ENCODE peak calls at places on chromosomes 4 and X, in seven cellular contexts. One of them, this sample, is unnamed.

GRCh38 chrX:97704474-97704873 is 820.8 kb downstream of the RPA4 start:
- DNase-seq in SK-N-MC: no peak
- DNase-seq in stimulated activated CD4-positive, alpha-beta T cell treated with anti-CD3 and anti-CD28 coated beads, Interleukin-12 subunit alpha, Interleukin-12 subunit beta, amount 100 ng/mL, for 48 hours: no peak
- DNase-seq in AG09309: no peak
- DNase-seq in adrenal gland: no peak
- DNase-seq in head of caudate nucleus: no peak
- DNase-seq in activated T-helper 1 cell treated with Interleukin-2 at 50 U/mL for 16 hours: no peak
- DNase-seq in this sample: no peak

GRCh38 chr4:156442961-156443360 is 489.3 kb upstream of the CTSO start:
- DNase-seq in adrenal gland: no peak
- DNase-seq in stimulated activated CD4-positive, alpha-beta T cell treated with anti-CD3 and anti-CD28 coated beads, Interleukin-12 subunit alpha, Interleukin-12 subunit beta, amount 100 ng/mL, for 48 hours: no peak
- DNase-seq in SK-N-MC: no peak
- DNase-seq in AG09309: no peak
- DNase-seq in head of caudate nucleus: no peak
- DNase-seq in activated T-helper 1 cell treated with Interleukin-2 at 50 U/mL for 16 hours: no peak
- DNase-seq in this sample: no peak

GRCh38 chrX:46849933-46850332 is 13.1 kb downstream of the RP2 start:
- DNase-seq in head of caudate nucleus: no peak
- DNase-seq in SK-N-MC: no peak
- DNase-seq in stimulated activated CD4-positive, alpha-beta T cell treated with anti-CD3 and anti-CD28 coated beads, Interleukin-12 subunit alpha, Interleukin-12 subunit beta, amount 100 ng/mL, for 48 hours: no peak
- DNase-seq in adrenal gland: no peak
- DNase-seq in activated T-helper 1 cell treated with Interleukin-2 at 50 U/mL for 16 hours: no peak
- DNase-seq in AG09309: no peak
- DNase-seq in this sample: no peak

GRCh38 chr4:190017357-190018200 is 9.5 kb downstream of the FRG2 start:
- DNase-seq in activated T-helper 1 cell treated with Interleukin-2 at 50 U/mL for 16 hours: no peak
- DNase-seq in adrenal gland: no peak
- DNase-seq in stimulated activated CD4-positive, alpha-beta T cell treated with anti-CD3 and anti-CD28 coated beads, Interleukin-12 subunit alpha, Interleukin-12 subunit beta, amount 100 ng/mL, for 48 hours: no peak
- DNase-seq in AG09309: no peak
- DNase-seq in SK-N-MC: no peak
- DNase-seq in head of caudate nucleus: no peak
- DNase-seq in this sample: peak

GRCh38 chrX:44470816-44471215 is 71.8 kb downstream of the FUNDC1 start:
- DNase-seq in head of caudate nucleus: no peak
- DNase-seq in AG09309: no peak
- DNase-seq in SK-N-MC: no peak
- DNase-seq in adrenal gland: no peak
- DNase-seq in activated T-helper 1 cell treated with Interleukin-2 at 50 U/mL for 16 hours: no peak
- DNase-seq in stimulated activated CD4-positive, alpha-beta T cell treated with anti-CD3 and anti-CD28 coated beads, Interleukin-12 subunit alpha, Interleukin-12 subunit beta, amount 100 ng/mL, for 48 hours: no peak
- DNase-seq in this sample: no peak

GRCh38 chrX:34585561-34585960 is 71.5 kb downstream of the TMEM47 start:
- DNase-seq in head of caudate nucleus: no peak
- DNase-seq in stimulated activated CD4-positive, alpha-beta T cell treated with anti-CD3 and anti-CD28 coated beads, Interleukin-12 subunit alpha, Interleukin-12 subunit beta, amount 100 ng/mL, for 48 hours: no peak
- DNase-seq in activated T-helper 1 cell treated with Interleukin-2 at 50 U/mL for 16 hours: no peak
- DNase-seq in adrenal gland: no peak
- DNase-seq in SK-N-MC: peak
- DNase-seq in AG09309: no peak
- DNase-seq in this sample: no peak

GRCh38 chr4:100268807-100269206 is 78.5 kb upstream of the DDIT4L start:
- DNase-seq in adrenal gland: no peak
- DNase-seq in head of caudate nucleus: no peak
- DNase-seq in stimulated activated CD4-positive, alpha-beta T cell treated with anti-CD3 and anti-CD28 coated beads, Interleukin-12 subunit alpha, Interleukin-12 subunit beta, amount 100 ng/mL, for 48 hours: no peak
- DNase-seq in AG09309: no peak
- DNase-seq in activated T-helper 1 cell treated with Interleukin-2 at 50 U/mL for 16 hours: no peak
- DNase-seq in SK-N-MC: no peak
- DNase-seq in this sample: no peak

GRCh38 chr4:140790765-140791164 is 34.6 kb upstream of the TBC1D9 start:
- DNase-seq in SK-N-MC: no peak
- DNase-seq in adrenal gland: peak
- DNase-seq in AG09309: no peak
- DNase-seq in activated T-helper 1 cell treated with Interleukin-2 at 50 U/mL for 16 hours: no peak
- DNase-seq in head of caudate nucleus: peak
- DNase-seq in stimulated activated CD4-positive, alpha-beta T cell treated with anti-CD3 and anti-CD28 coated beads, Interleukin-12 subunit alpha, Interleukin-12 subunit beta, amount 100 ng/mL, for 48 hours: no peak
- DNase-seq in this sample: no peak

GRCh38 chr4:140718240-140718639 is 37.9 kb downstream of the TBC1D9 start:
- DNase-seq in head of caudate nucleus: no peak
- DNase-seq in SK-N-MC: no peak
- DNase-seq in adrenal gland: no peak
- DNase-seq in stimulated activated CD4-positive, alpha-beta T cell treated with anti-CD3 and anti-CD28 coated beads, Interleukin-12 subunit alpha, Interleukin-12 subunit beta, amount 100 ng/mL, for 48 hours: no peak
- DNase-seq in activated T-helper 1 cell treated with Interleukin-2 at 50 U/mL for 16 hours: no peak
- DNase-seq in AG09309: no peak
- DNase-seq in this sample: no peak

GRCh38 chr4:151418385-151418784 is 9.4 kb downstream of the FHIP1A start:
- DNase-seq in SK-N-MC: no peak
- DNase-seq in AG09309: peak
- DNase-seq in stimulated activated CD4-positive, alpha-beta T cell treated with anti-CD3 and anti-CD28 coated beads, Interleukin-12 subunit alpha, Interleukin-12 subunit beta, amount 100 ng/mL, for 48 hours: no peak
- DNase-seq in activated T-helper 1 cell treated with Interleukin-2 at 50 U/mL for 16 hours: no peak
- DNase-seq in adrenal gland: no peak
- DNase-seq in head of caudate nucleus: no peak
- DNase-seq in this sample: no peak

GRCh38 chrX:48478806-48479205 is 2.8 kb downstream of the FTSJ1 start:
- DNase-seq in stimulated activated CD4-positive, alpha-beta T cell treated with anti-CD3 and anti-CD28 coated beads, Interleukin-12 subunit alpha, Interleukin-12 subunit beta, amount 100 ng/mL, for 48 hours: no peak
- DNase-seq in SK-N-MC: no peak
- DNase-seq in AG09309: no peak
- DNase-seq in head of caudate nucleus: no peak
- DNase-seq in adrenal gland: no peak
- DNase-seq in activated T-helper 1 cell treated with Interleukin-2 at 50 U/mL for 16 hours: no peak
- DNase-seq in this sample: no peak

GRCh38 chr4:114015444-114015899 is 36.0 kb upstream of the ARSJ start:
- DNase-seq in SK-N-MC: peak
- DNase-seq in head of caudate nucleus: no peak
- DNase-seq in adrenal gland: peak
- DNase-seq in AG09309: peak
- DNase-seq in activated T-helper 1 cell treated with Interleukin-2 at 50 U/mL for 16 hours: no peak
- DNase-seq in stimulated activated CD4-positive, alpha-beta T cell treated with anti-CD3 and anti-CD28 coated beads, Interleukin-12 subunit alpha, Interleukin-12 subunit beta, amount 100 ng/mL, for 48 hours: no peak
- DNase-seq in this sample: no peak

GRCh38 chr4:48340276-48340904 is 939 bp upstream of the SLAIN2 start:
- DNase-seq in adrenal gland: peak
- DNase-seq in AG09309: peak
- DNase-seq in stimulated activated CD4-positive, alpha-beta T cell treated with anti-CD3 and anti-CD28 coated beads, Interleukin-12 subunit alpha, Interleukin-12 subunit beta, amount 100 ng/mL, for 48 hours: peak
- DNase-seq in head of caudate nucleus: no peak
- DNase-seq in SK-N-MC: no peak
- DNase-seq in activated T-helper 1 cell treated with Interleukin-2 at 50 U/mL for 16 hours: no peak
- DNase-seq in this sample: no peak

GRCh38 chr4:166924456-166924855 is 309.8 kb downstream of the SPOCK3 start:
- DNase-seq in SK-N-MC: no peak
- DNase-seq in stimulated activated CD4-positive, alpha-beta T cell treated with anti-CD3 and anti-CD28 coated beads, Interleukin-12 subunit alpha, Interleukin-12 subunit beta, amount 100 ng/mL, for 48 hours: no peak
- DNase-seq in adrenal gland: no peak
- DNase-seq in head of caudate nucleus: no peak
- DNase-seq in activated T-helper 1 cell treated with Interleukin-2 at 50 U/mL for 16 hours: no peak
- DNase-seq in AG09309: no peak
- DNase-seq in this sample: no peak

GRCh38 chrX:111854778-111855490 is 21.0 kb upstream of the TRPC5OS start:
- DNase-seq in stimulated activated CD4-positive, alpha-beta T cell treated with anti-CD3 and anti-CD28 coated beads, Interleukin-12 subunit alpha, Interleukin-12 subunit beta, amount 100 ng/mL, for 48 hours: no peak
- DNase-seq in activated T-helper 1 cell treated with Interleukin-2 at 50 U/mL for 16 hours: no peak
- DNase-seq in adrenal gland: no peak
- DNase-seq in head of caudate nucleus: no peak
- DNase-seq in AG09309: no peak
- DNase-seq in SK-N-MC: no peak
- DNase-seq in this sample: no peak

GRCh38 chrX:44872319-44872816 is 620 bp upstream of the KDM6A start:
- DNase-seq in AG09309: no peak
- DNase-seq in head of caudate nucleus: no peak
- DNase-seq in SK-N-MC: no peak
- DNase-seq in activated T-helper 1 cell treated with Interleukin-2 at 50 U/mL for 16 hours: no peak
- DNase-seq in adrenal gland: peak
- DNase-seq in stimulated activated CD4-positive, alpha-beta T cell treated with anti-CD3 and anti-CD28 coated beads, Interleukin-12 subunit alpha, Interleukin-12 subunit beta, amount 100 ng/mL, for 48 hours: peak
- DNase-seq in this sample: peak

GRCh38 chr4:181264908-181265307 is 978.3 kb upstream of the TENM3 start:
- DNase-seq in stimulated activated CD4-positive, alpha-beta T cell treated with anti-CD3 and anti-CD28 coated beads, Interleukin-12 subunit alpha, Interleukin-12 subunit beta, amount 100 ng/mL, for 48 hours: no peak
- DNase-seq in SK-N-MC: no peak
- DNase-seq in AG09309: no peak
- DNase-seq in adrenal gland: no peak
- DNase-seq in activated T-helper 1 cell treated with Interleukin-2 at 50 U/mL for 16 hours: no peak
- DNase-seq in head of caudate nucleus: peak
- DNase-seq in this sample: peak

GRCh38 chrX:25860322-25860721 is 277.8 kb upstream of the MAGEB18 start:
- DNase-seq in AG09309: no peak
- DNase-seq in head of caudate nucleus: no peak
- DNase-seq in activated T-helper 1 cell treated with Interleukin-2 at 50 U/mL for 16 hours: no peak
- DNase-seq in stimulated activated CD4-positive, alpha-beta T cell treated with anti-CD3 and anti-CD28 coated beads, Interleukin-12 subunit alpha, Interleukin-12 subunit beta, amount 100 ng/mL, for 48 hours: no peak
- DNase-seq in SK-N-MC: no peak
- DNase-seq in adrenal gland: no peak
- DNase-seq in this sample: no peak

GRCh38 chrX:5971300-5971699 is 257.4 kb downstream of the NLGN4X start:
- DNase-seq in SK-N-MC: no peak
- DNase-seq in stimulated activated CD4-positive, alpha-beta T cell treated with anti-CD3 and anti-CD28 coated beads, Interleukin-12 subunit alpha, Interleukin-12 subunit beta, amount 100 ng/mL, for 48 hours: no peak
- DNase-seq in adrenal gland: no peak
- DNase-seq in head of caudate nucleus: no peak
- DNase-seq in activated T-helper 1 cell treated with Interleukin-2 at 50 U/mL for 16 hours: no peak
- DNase-seq in AG09309: no peak
- DNase-seq in this sample: no peak

GRCh38 chrX:72280210-72280882 is 3.3 kb upstream of the RPS4X start:
- DNase-seq in activated T-helper 1 cell treated with Interleukin-2 at 50 U/mL for 16 hours: no peak
- DNase-seq in SK-N-MC: no peak
- DNase-seq in stimulated activated CD4-positive, alpha-beta T cell treated with anti-CD3 and anti-CD28 coated beads, Interleukin-12 subunit alpha, Interleukin-12 subunit beta, amount 100 ng/mL, for 48 hours: no peak
- DNase-seq in adrenal gland: no peak
- DNase-seq in head of caudate nucleus: peak
- DNase-seq in AG09309: no peak
- DNase-seq in this sample: no peak

GRCh38 chrX:153685179-153685536 is 2.6 kb upstream of the SLC6A8 start:
- DNase-seq in AG09309: no peak
- DNase-seq in head of caudate nucleus: no peak
- DNase-seq in activated T-helper 1 cell treated with Interleukin-2 at 50 U/mL for 16 hours: no peak
- DNase-seq in SK-N-MC: no peak
- DNase-seq in stimulated activated CD4-positive, alpha-beta T cell treated with anti-CD3 and anti-CD28 coated beads, Interleukin-12 subunit alpha, Interleukin-12 subunit beta, amount 100 ng/mL, for 48 hours: no peak
- DNase-seq in adrenal gland: no peak
- DNase-seq in this sample: no peak

GRCh38 chrX:132443196-132443595 is 45.6 kb downstream of the MBNL3 start:
- DNase-seq in AG09309: no peak
- DNase-seq in stimulated activated CD4-positive, alpha-beta T cell treated with anti-CD3 and anti-CD28 coated beads, Interleukin-12 subunit alpha, Interleukin-12 subunit beta, amount 100 ng/mL, for 48 hours: no peak
- DNase-seq in SK-N-MC: no peak
- DNase-seq in head of caudate nucleus: no peak
- DNase-seq in adrenal gland: no peak
- DNase-seq in activated T-helper 1 cell treated with Interleukin-2 at 50 U/mL for 16 hours: no peak
- DNase-seq in this sample: no peak

GRCh38 chrX:121641560-121641959 is 594.1 kb downstream of the GLUD2 start:
- DNase-seq in activated T-helper 1 cell treated with Interleukin-2 at 50 U/mL for 16 hours: no peak
- DNase-seq in stimulated activated CD4-positive, alpha-beta T cell treated with anti-CD3 and anti-CD28 coated beads, Interleukin-12 subunit alpha, Interleukin-12 subunit beta, amount 100 ng/mL, for 48 hours: no peak
- DNase-seq in adrenal gland: no peak
- DNase-seq in head of caudate nucleus: no peak
- DNase-seq in AG09309: peak
- DNase-seq in SK-N-MC: peak
- DNase-seq in this sample: no peak

GRCh38 chrX:65596270-65596669 is 61.7 kb upstream of the LAS1L start:
- DNase-seq in head of caudate nucleus: no peak
- DNase-seq in AG09309: peak
- DNase-seq in stimulated activated CD4-positive, alpha-beta T cell treated with anti-CD3 and anti-CD28 coated beads, Interleukin-12 subunit alpha, Interleukin-12 subunit beta, amount 100 ng/mL, for 48 hours: peak
- DNase-seq in adrenal gland: peak
- DNase-seq in activated T-helper 1 cell treated with Interleukin-2 at 50 U/mL for 16 hours: peak
- DNase-seq in SK-N-MC: no peak
- DNase-seq in this sample: no peak

GRCh38 chrX:150531467-150531866 is 37.0 kb upstream of the MTM1 start:
- DNase-seq in head of caudate nucleus: no peak
- DNase-seq in activated T-helper 1 cell treated with Interleukin-2 at 50 U/mL for 16 hours: no peak
- DNase-seq in stimulated activated CD4-positive, alpha-beta T cell treated with anti-CD3 and anti-CD28 coated beads, Interleukin-12 subunit alpha, Interleukin-12 subunit beta, amount 100 ng/mL, for 48 hours: no peak
- DNase-seq in AG09309: no peak
- DNase-seq in SK-N-MC: no peak
- DNase-seq in adrenal gland: no peak
- DNase-seq in this sample: no peak

GRCh38 chr4:118346495-118346894 is 6.3 kb downstream of the PRSS12 start:
- DNase-seq in stimulated activated CD4-positive, alpha-beta T cell treated with anti-CD3 and anti-CD28 coated beads, Interleukin-12 subunit alpha, Interleukin-12 subunit beta, amount 100 ng/mL, for 48 hours: no peak
- DNase-seq in SK-N-MC: no peak
- DNase-seq in AG09309: no peak
- DNase-seq in activated T-helper 1 cell treated with Interleukin-2 at 50 U/mL for 16 hours: no peak
- DNase-seq in head of caudate nucleus: no peak
- DNase-seq in adrenal gland: no peak
- DNase-seq in this sample: no peak

GRCh38 chr4:26490111-26490979 is at the start of gene CCKAR:
- DNase-seq in stimulated activated CD4-positive, alpha-beta T cell treated with anti-CD3 and anti-CD28 coated beads, Interleukin-12 subunit alpha, Interleukin-12 subunit beta, amount 100 ng/mL, for 48 hours: no peak
- DNase-seq in adrenal gland: no peak
- DNase-seq in SK-N-MC: no peak
- DNase-seq in head of caudate nucleus: no peak
- DNase-seq in AG09309: no peak
- DNase-seq in activated T-helper 1 cell treated with Interleukin-2 at 50 U/mL for 16 hours: no peak
- DNase-seq in this sample: no peak

GRCh38 chr4:49032440-49033161 is 46.5 kb downstream of the CWH43 start:
- DNase-seq in adrenal gland: peak
- DNase-seq in SK-N-MC: no peak
- DNase-seq in AG09309: no peak
- DNase-seq in stimulated activated CD4-positive, alpha-beta T cell treated with anti-CD3 and anti-CD28 coated beads, Interleukin-12 subunit alpha, Interleukin-12 subunit beta, amount 100 ng/mL, for 48 hours: no peak
- DNase-seq in head of caudate nucleus: peak
- DNase-seq in activated T-helper 1 cell treated with Interleukin-2 at 50 U/mL for 16 hours: no peak
- DNase-seq in this sample: no peak

GRCh38 chr4:128516568-128516967 is 229.0 kb upstream of the PGRMC2 start:
- DNase-seq in stimulated activated CD4-positive, alpha-beta T cell treated with anti-CD3 and anti-CD28 coated beads, Interleukin-12 subunit alpha, Interleukin-12 subunit beta, amount 100 ng/mL, for 48 hours: no peak
- DNase-seq in AG09309: peak
- DNase-seq in head of caudate nucleus: no peak
- DNase-seq in adrenal gland: no peak
- DNase-seq in activated T-helper 1 cell treated with Interleukin-2 at 50 U/mL for 16 hours: no peak
- DNase-seq in SK-N-MC: no peak
- DNase-seq in this sample: no peak

GRCh38 chr4:166432842-166433241 is 559.8 kb downstream of the TLL1 start:
- DNase-seq in stimulated activated CD4-positive, alpha-beta T cell treated with anti-CD3 and anti-CD28 coated beads, Interleukin-12 subunit alpha, Interleukin-12 subunit beta, amount 100 ng/mL, for 48 hours: no peak
- DNase-seq in SK-N-MC: no peak
- DNase-seq in AG09309: no peak
- DNase-seq in adrenal gland: no peak
- DNase-seq in activated T-helper 1 cell treated with Interleukin-2 at 50 U/mL for 16 hours: no peak
- DNase-seq in head of caudate nucleus: no peak
- DNase-seq in this sample: no peak

GRCh38 chr4:180437601-180438000 is 1805.6 kb upstream of the TENM3 start:
- DNase-seq in stimulated activated CD4-positive, alpha-beta T cell treated with anti-CD3 and anti-CD28 coated beads, Interleukin-12 subunit alpha, Interleukin-12 subunit beta, amount 100 ng/mL, for 48 hours: no peak
- DNase-seq in head of caudate nucleus: no peak
- DNase-seq in SK-N-MC: no peak
- DNase-seq in AG09309: no peak
- DNase-seq in adrenal gland: no peak
- DNase-seq in activated T-helper 1 cell treated with Interleukin-2 at 50 U/mL for 16 hours: no peak
- DNase-seq in this sample: no peak

This sample was measured in glutamatergic neuron.